ENCODE peak calls at places on chromosomes 7 and 10, in eight cellular contexts. One of them, this sample, is unnamed.

GRCh38 chr10:4263281-4263921 is 478.4 kb upstream of the KLF6 start:
- ATAC-seq in Right ventricle myocardium superior: no peak
- ATAC-seq in psoas muscle: no peak
- ATAC-seq in activated naive CD8-positive, alpha-beta T cell treated with anti-CD3 and anti-CD28 coated beads, Interleukin-2, amount 10 ng/mL, durations not matched to agents 7 days and 5 days: no peak
- ATAC-seq in GM12878: no peak
- ATAC-seq in activated T-cell treated with anti-CD3 and anti-CD28 coated beads, Interleukin-2, amount 50 U/mL, for 72 hours: no peak
- ATAC-seq in HepG2: no peak
- ATAC-seq in IMR-90: no peak
- ATAC-seq in this sample: no peak

GRCh38 chr10:71300555-71301370 is 18.3 kb upstream of the SLC29A3 start:
- ATAC-seq in psoas muscle: no peak
- ATAC-seq in Right ventricle myocardium superior: no peak
- ATAC-seq in IMR-90: no peak
- ATAC-seq in activated naive CD8-positive, alpha-beta T cell treated with anti-CD3 and anti-CD28 coated beads, Interleukin-2, amount 10 ng/mL, durations not matched to agents 7 days and 5 days: no peak
- ATAC-seq in HepG2: no peak
- ATAC-seq in GM12878: no peak
- ATAC-seq in activated T-cell treated with anti-CD3 and anti-CD28 coated beads, Interleukin-2, amount 50 U/mL, for 72 hours: no peak
- ATAC-seq in this sample: no peak

GRCh38 chr7:46660402-46660801 is 739.3 kb upstream of the IGFBP3 start:
- ATAC-seq in GM12878: peak
- ATAC-seq in activated naive CD8-positive, alpha-beta T cell treated with anti-CD3 and anti-CD28 coated beads, Interleukin-2, amount 10 ng/mL, durations not matched to agents 7 days and 5 days: no peak
- ATAC-seq in activated T-cell treated with anti-CD3 and anti-CD28 coated beads, Interleukin-2, amount 50 U/mL, for 72 hours: no peak
- ATAC-seq in HepG2: no peak
- ATAC-seq in Right ventricle myocardium superior: no peak
- ATAC-seq in IMR-90: no peak
- ATAC-seq in psoas muscle: no peak
- ATAC-seq in this sample: no peak

GRCh38 chr10:29119374-29119773 is 169.5 kb upstream of the LYZL1 start:
- ATAC-seq in psoas muscle: no peak
- ATAC-seq in activated naive CD8-positive, alpha-beta T cell treated with anti-CD3 and anti-CD28 coated beads, Interleukin-2, amount 10 ng/mL, durations not matched to agents 7 days and 5 days: no peak
- ATAC-seq in Right ventricle myocardium superior: peak
- ATAC-seq in activated T-cell treated with anti-CD3 and anti-CD28 coated beads, Interleukin-2, amount 50 U/mL, for 72 hours: no peak
- ATAC-seq in IMR-90: peak
- ATAC-seq in HepG2: peak
- ATAC-seq in GM12878: no peak
- ATAC-seq in this sample: no peak

GRCh38 chr7:75772081-75773077 is at the start of gene CCL26:
- ATAC-seq in IMR-90: peak
- ATAC-seq in activated T-cell treated with anti-CD3 and anti-CD28 coated beads, Interleukin-2, amount 50 U/mL, for 72 hours: no peak
- ATAC-seq in HepG2: peak
- ATAC-seq in psoas muscle: no peak
- ATAC-seq in activated naive CD8-positive, alpha-beta T cell treated with anti-CD3 and anti-CD28 coated beads, Interleukin-2, amount 10 ng/mL, durations not matched to agents 7 days and 5 days: no peak
- ATAC-seq in GM12878: no peak
- ATAC-seq in Right ventricle myocardium superior: peak
- ATAC-seq in this sample: no peak

GRCh38 chr10:54622017-54622416 is 179.0 kb downstream of the PCDH15 start:
- ATAC-seq in Right ventricle myocardium superior: no peak
- ATAC-seq in IMR-90: no peak
- ATAC-seq in HepG2: no peak
- ATAC-seq in activated naive CD8-positive, alpha-beta T cell treated with anti-CD3 and anti-CD28 coated beads, Interleukin-2, amount 10 ng/mL, durations not matched to agents 7 days and 5 days: no peak
- ATAC-seq in psoas muscle: no peak
- ATAC-seq in activated T-cell treated with anti-CD3 and anti-CD28 coated beads, Interleukin-2, amount 50 U/mL, for 72 hours: no peak
- ATAC-seq in GM12878: peak
- ATAC-seq in this sample: no peak

GRCh38 chr10:66277481-66277880 is 648.4 kb upstream of the LRRTM3 start:
- ATAC-seq in psoas muscle: no peak
- ATAC-seq in HepG2: peak
- ATAC-seq in GM12878: no peak
- ATAC-seq in activated T-cell treated with anti-CD3 and anti-CD28 coated beads, Interleukin-2, amount 50 U/mL, for 72 hours: no peak
- ATAC-seq in IMR-90: no peak
- ATAC-seq in Right ventricle myocardium superior: no peak
- ATAC-seq in activated naive CD8-positive, alpha-beta T cell treated with anti-CD3 and anti-CD28 coated beads, Interleukin-2, amount 10 ng/mL, durations not matched to agents 7 days and 5 days: no peak
- ATAC-seq in this sample: no peak

GRCh38 chr7:20783716-20784310 is 2.9 kb downstream of the SP8 start:
- ATAC-seq in IMR-90: peak
- ATAC-seq in Right ventricle myocardium superior: peak
- ATAC-seq in activated T-cell treated with anti-CD3 and anti-CD28 coated beads, Interleukin-2, amount 50 U/mL, for 72 hours: peak
- ATAC-seq in HepG2: no peak
- ATAC-seq in GM12878: peak
- ATAC-seq in psoas muscle: no peak
- ATAC-seq in activated naive CD8-positive, alpha-beta T cell treated with anti-CD3 and anti-CD28 coated beads, Interleukin-2, amount 10 ng/mL, durations not matched to agents 7 days and 5 days: no peak
- ATAC-seq in this sample: no peak

GRCh38 chr10:124598773-124599587 is 137.4 kb downstream of the LHPP start:
- ATAC-seq in HepG2: no peak
- ATAC-seq in activated naive CD8-positive, alpha-beta T cell treated with anti-CD3 and anti-CD28 coated beads, Interleukin-2, amount 10 ng/mL, durations not matched to agents 7 days and 5 days: no peak
- ATAC-seq in psoas muscle: no peak
- ATAC-seq in IMR-90: no peak
- ATAC-seq in GM12878: no peak
- ATAC-seq in Right ventricle myocardium superior: no peak
- ATAC-seq in activated T-cell treated with anti-CD3 and anti-CD28 coated beads, Interleukin-2, amount 50 U/mL, for 72 hours: no peak
- ATAC-seq in this sample: no peak

GRCh38 chr10:58647366-58647765 is 134.7 kb downstream of the BICC1 start:
- ATAC-seq in Right ventricle myocardium superior: no peak
- ATAC-seq in activated naive CD8-positive, alpha-beta T cell treated with anti-CD3 and anti-CD28 coated beads, Interleukin-2, amount 10 ng/mL, durations not matched to agents 7 days and 5 days: no peak
- ATAC-seq in activated T-cell treated with anti-CD3 and anti-CD28 coated beads, Interleukin-2, amount 50 U/mL, for 72 hours: no peak
- ATAC-seq in HepG2: no peak
- ATAC-seq in IMR-90: no peak
- ATAC-seq in GM12878: no peak
- ATAC-seq in psoas muscle: no peak
- ATAC-seq in this sample: no peak

GRCh38 chr10:33287112-33287511 is 47.4 kb downstream of the NRP1 start:
- ATAC-seq in activated naive CD8-positive, alpha-beta T cell treated with anti-CD3 and anti-CD28 coated beads, Interleukin-2, amount 10 ng/mL, durations not matched to agents 7 days and 5 days: no peak
- ATAC-seq in activated T-cell treated with anti-CD3 and anti-CD28 coated beads, Interleukin-2, amount 50 U/mL, for 72 hours: no peak
- ATAC-seq in psoas muscle: no peak
- ATAC-seq in HepG2: peak
- ATAC-seq in IMR-90: no peak
- ATAC-seq in GM12878: no peak
- ATAC-seq in Right ventricle myocardium superior: no peak
- ATAC-seq in this sample: no peak

GRCh38 chr7:21371371-21371770 is 56.5 kb upstream of the SP4 start:
- ATAC-seq in Right ventricle myocardium superior: no peak
- ATAC-seq in GM12878: peak
- ATAC-seq in psoas muscle: no peak
- ATAC-seq in HepG2: no peak
- ATAC-seq in activated T-cell treated with anti-CD3 and anti-CD28 coated beads, Interleukin-2, amount 50 U/mL, for 72 hours: no peak
- ATAC-seq in activated naive CD8-positive, alpha-beta T cell treated with anti-CD3 and anti-CD28 coated beads, Interleukin-2, amount 10 ng/mL, durations not matched to agents 7 days and 5 days: no peak
- ATAC-seq in IMR-90: no peak
- ATAC-seq in this sample: no peak

GRCh38 chr10:11192304-11193018 is 174.8 kb downstream of the CELF2 start:
- ATAC-seq in HepG2: no peak
- ATAC-seq in IMR-90: no peak
- ATAC-seq in Right ventricle myocardium superior: peak
- ATAC-seq in GM12878: no peak
- ATAC-seq in activated naive CD8-positive, alpha-beta T cell treated with anti-CD3 and anti-CD28 coated beads, Interleukin-2, amount 10 ng/mL, durations not matched to agents 7 days and 5 days: no peak
- ATAC-seq in psoas muscle: peak
- ATAC-seq in activated T-cell treated with anti-CD3 and anti-CD28 coated beads, Interleukin-2, amount 50 U/mL, for 72 hours: no peak
- ATAC-seq in this sample: no peak

GRCh38 chr10:83357627-83358026 is 781.7 kb upstream of the GHITM start:
- ATAC-seq in GM12878: no peak
- ATAC-seq in activated naive CD8-positive, alpha-beta T cell treated with anti-CD3 and anti-CD28 coated beads, Interleukin-2, amount 10 ng/mL, durations not matched to agents 7 days and 5 days: no peak
- ATAC-seq in activated T-cell treated with anti-CD3 and anti-CD28 coated beads, Interleukin-2, amount 50 U/mL, for 72 hours: no peak
- ATAC-seq in psoas muscle: no peak
- ATAC-seq in IMR-90: no peak
- ATAC-seq in HepG2: no peak
- ATAC-seq in Right ventricle myocardium superior: no peak
- ATAC-seq in this sample: no peak

GRCh38 chr10:125060851-125061556 is 99.4 kb downstream of the CTBP2 start:
- ATAC-seq in IMR-90: peak
- ATAC-seq in activated naive CD8-positive, alpha-beta T cell treated with anti-CD3 and anti-CD28 coated beads, Interleukin-2, amount 10 ng/mL, durations not matched to agents 7 days and 5 days: peak
- ATAC-seq in Right ventricle myocardium superior: peak
- ATAC-seq in psoas muscle: peak
- ATAC-seq in HepG2: peak
- ATAC-seq in activated T-cell treated with anti-CD3 and anti-CD28 coated beads, Interleukin-2, amount 50 U/mL, for 72 hours: no peak
- ATAC-seq in GM12878: peak
- ATAC-seq in this sample: no peak

GRCh38 chr7:155848691-155849690 is 36.7 kb upstream of the SHH start:
- ATAC-seq in activated naive CD8-positive, alpha-beta T cell treated with anti-CD3 and anti-CD28 coated beads, Interleukin-2, amount 10 ng/mL, durations not matched to agents 7 days and 5 days: no peak
- ATAC-seq in HepG2: no peak
- ATAC-seq in IMR-90: no peak
- ATAC-seq in psoas muscle: no peak
- ATAC-seq in activated T-cell treated with anti-CD3 and anti-CD28 coated beads, Interleukin-2, amount 50 U/mL, for 72 hours: no peak
- ATAC-seq in GM12878: no peak
- ATAC-seq in Right ventricle myocardium superior: no peak
- ATAC-seq in this sample: no peak

GRCh38 chr7:39733881-39734571 is 110.7 kb downstream of the RALA start:
- ATAC-seq in psoas muscle: peak
- ATAC-seq in GM12878: peak
- ATAC-seq in activated T-cell treated with anti-CD3 and anti-CD28 coated beads, Interleukin-2, amount 50 U/mL, for 72 hours: no peak
- ATAC-seq in Right ventricle myocardium superior: no peak
- ATAC-seq in activated naive CD8-positive, alpha-beta T cell treated with anti-CD3 and anti-CD28 coated beads, Interleukin-2, amount 10 ng/mL, durations not matched to agents 7 days and 5 days: no peak
- ATAC-seq in IMR-90: peak
- ATAC-seq in HepG2: peak
- ATAC-seq in this sample: no peak

GRCh38 chr10:6512182-6512581 is 67.9 kb downstream of the PRKCQ start:
- ATAC-seq in HepG2: no peak
- ATAC-seq in activated T-cell treated with anti-CD3 and anti-CD28 coated beads, Interleukin-2, amount 50 U/mL, for 72 hours: no peak
- ATAC-seq in GM12878: no peak
- ATAC-seq in Right ventricle myocardium superior: no peak
- ATAC-seq in activated naive CD8-positive, alpha-beta T cell treated with anti-CD3 and anti-CD28 coated beads, Interleukin-2, amount 10 ng/mL, durations not matched to agents 7 days and 5 days: no peak
- ATAC-seq in psoas muscle: no peak
- ATAC-seq in IMR-90: no peak
- ATAC-seq in this sample: no peak

GRCh38 chr10:91975438-91975837 is 51.9 kb downstream of the BTAF1 start:
- ATAC-seq in Right ventricle myocardium superior: no peak
- ATAC-seq in psoas muscle: no peak
- ATAC-seq in HepG2: no peak
- ATAC-seq in IMR-90: no peak
- ATAC-seq in GM12878: no peak
- ATAC-seq in activated naive CD8-positive, alpha-beta T cell treated with anti-CD3 and anti-CD28 coated beads, Interleukin-2, amount 10 ng/mL, durations not matched to agents 7 days and 5 days: no peak
- ATAC-seq in activated T-cell treated with anti-CD3 and anti-CD28 coated beads, Interleukin-2, amount 50 U/mL, for 72 hours: peak
- ATAC-seq in this sample: no peak

GRCh38 chr10:102633848-102634247 is 10.4 kb upstream of the TRIM8 start:
- ATAC-seq in activated naive CD8-positive, alpha-beta T cell treated with anti-CD3 and anti-CD28 coated beads, Interleukin-2, amount 10 ng/mL, durations not matched to agents 7 days and 5 days: no peak
- ATAC-seq in IMR-90: no peak
- ATAC-seq in activated T-cell treated with anti-CD3 and anti-CD28 coated beads, Interleukin-2, amount 50 U/mL, for 72 hours: no peak
- ATAC-seq in Right ventricle myocardium superior: no peak
- ATAC-seq in GM12878: no peak
- ATAC-seq in psoas muscle: no peak
- ATAC-seq in HepG2: no peak
- ATAC-seq in this sample: no peak

GRCh38 chr10:14681305-14681704 is 93.4 kb downstream of the FAM107B start:
- ATAC-seq in IMR-90: peak
- ATAC-seq in HepG2: no peak
- ATAC-seq in GM12878: no peak
- ATAC-seq in Right ventricle myocardium superior: no peak
- ATAC-seq in activated T-cell treated with anti-CD3 and anti-CD28 coated beads, Interleukin-2, amount 50 U/mL, for 72 hours: no peak
- ATAC-seq in psoas muscle: no peak
- ATAC-seq in activated naive CD8-positive, alpha-beta T cell treated with anti-CD3 and anti-CD28 coated beads, Interleukin-2, amount 10 ng/mL, durations not matched to agents 7 days and 5 days: no peak
- ATAC-seq in this sample: no peak

GRCh38 chr7:47375121-47375551 is 206.8 kb downstream of the TNS3 start:
- ATAC-seq in GM12878: no peak
- ATAC-seq in IMR-90: peak
- ATAC-seq in psoas muscle: no peak
- ATAC-seq in activated T-cell treated with anti-CD3 and anti-CD28 coated beads, Interleukin-2, amount 50 U/mL, for 72 hours: no peak
- ATAC-seq in Right ventricle myocardium superior: no peak
- ATAC-seq in HepG2: no peak
- ATAC-seq in activated naive CD8-positive, alpha-beta T cell treated with anti-CD3 and anti-CD28 coated beads, Interleukin-2, amount 10 ng/mL, durations not matched to agents 7 days and 5 days: no peak
- ATAC-seq in this sample: no peak

GRCh38 chr7:82317257-82317721 is 126.3 kb downstream of the CACNA2D1 start:
- ATAC-seq in HepG2: no peak
- ATAC-seq in activated naive CD8-positive, alpha-beta T cell treated with anti-CD3 and anti-CD28 coated beads, Interleukin-2, amount 10 ng/mL, durations not matched to agents 7 days and 5 days: no peak
- ATAC-seq in Right ventricle myocardium superior: peak
- ATAC-seq in psoas muscle: peak
- ATAC-seq in activated T-cell treated with anti-CD3 and anti-CD28 coated beads, Interleukin-2, amount 50 U/mL, for 72 hours: no peak
- ATAC-seq in IMR-90: no peak
- ATAC-seq in GM12878: no peak
- ATAC-seq in this sample: no peak

GRCh38 chr10:117250409-117250808 is 9.5 kb downstream of the SLC18A2 start:
- ATAC-seq in psoas muscle: no peak
- ATAC-seq in IMR-90: no peak
- ATAC-seq in GM12878: no peak
- ATAC-seq in HepG2: no peak
- ATAC-seq in Right ventricle myocardium superior: no peak
- ATAC-seq in activated T-cell treated with anti-CD3 and anti-CD28 coated beads, Interleukin-2, amount 50 U/mL, for 72 hours: no peak
- ATAC-seq in activated naive CD8-positive, alpha-beta T cell treated with anti-CD3 and anti-CD28 coated beads, Interleukin-2, amount 10 ng/mL, durations not matched to agents 7 days and 5 days: no peak
- ATAC-seq in this sample: no peak

GRCh38 chr7:70542750-70543376 is 589.1 kb upstream of the GALNT17 start:
- ATAC-seq in psoas muscle: peak
- ATAC-seq in activated naive CD8-positive, alpha-beta T cell treated with anti-CD3 and anti-CD28 coated beads, Interleukin-2, amount 10 ng/mL, durations not matched to agents 7 days and 5 days: no peak
- ATAC-seq in Right ventricle myocardium superior: peak
- ATAC-seq in activated T-cell treated with anti-CD3 and anti-CD28 coated beads, Interleukin-2, amount 50 U/mL, for 72 hours: no peak
- ATAC-seq in HepG2: no peak
- ATAC-seq in GM12878: no peak
- ATAC-seq in IMR-90: no peak
- ATAC-seq in this sample: no peak

GRCh38 chr10:125296598-125296997 is 136.2 kb upstream of the CTBP2 start:
- ATAC-seq in IMR-90: no peak
- ATAC-seq in GM12878: no peak
- ATAC-seq in activated naive CD8-positive, alpha-beta T cell treated with anti-CD3 and anti-CD28 coated beads, Interleukin-2, amount 10 ng/mL, durations not matched to agents 7 days and 5 days: no peak
- ATAC-seq in psoas muscle: no peak
- ATAC-seq in activated T-cell treated with anti-CD3 and anti-CD28 coated beads, Interleukin-2, amount 50 U/mL, for 72 hours: no peak
- ATAC-seq in Right ventricle myocardium superior: no peak
- ATAC-seq in HepG2: no peak
- ATAC-seq in this sample: no peak

GRCh38 chr10:71975891-71976725 is 11.9 kb downstream of the CHST3 start:
- ATAC-seq in Right ventricle myocardium superior: peak
- ATAC-seq in GM12878: no peak
- ATAC-seq in activated naive CD8-positive, alpha-beta T cell treated with anti-CD3 and anti-CD28 coated beads, Interleukin-2, amount 10 ng/mL, durations not matched to agents 7 days and 5 days: no peak
- ATAC-seq in psoas muscle: peak
- ATAC-seq in HepG2: peak
- ATAC-seq in activated T-cell treated with anti-CD3 and anti-CD28 coated beads, Interleukin-2, amount 50 U/mL, for 72 hours: no peak
- ATAC-seq in IMR-90: peak
- ATAC-seq in this sample: no peak

GRCh38 chr7:45157653-45158401 is at the start of gene RAMP3:
- ATAC-seq in activated T-cell treated with anti-CD3 and anti-CD28 coated beads, Interleukin-2, amount 50 U/mL, for 72 hours: no peak
- ATAC-seq in HepG2: no peak
- ATAC-seq in IMR-90: no peak
- ATAC-seq in psoas muscle: no peak
- ATAC-seq in Right ventricle myocardium superior: peak
- ATAC-seq in GM12878: no peak
- ATAC-seq in activated naive CD8-positive, alpha-beta T cell treated with anti-CD3 and anti-CD28 coated beads, Interleukin-2, amount 10 ng/mL, durations not matched to agents 7 days and 5 days: no peak
- ATAC-seq in this sample: peak

GRCh38 chr10:52451817-52452216 is 137.7 kb downstream of the DKK1 start:
- ATAC-seq in activated naive CD8-positive, alpha-beta T cell treated with anti-CD3 and anti-CD28 coated beads, Interleukin-2, amount 10 ng/mL, durations not matched to agents 7 days and 5 days: no peak
- ATAC-seq in Right ventricle myocardium superior: no peak
- ATAC-seq in activated T-cell treated with anti-CD3 and anti-CD28 coated beads, Interleukin-2, amount 50 U/mL, for 72 hours: no peak
- ATAC-seq in IMR-90: peak
- ATAC-seq in psoas muscle: no peak
- ATAC-seq in GM12878: no peak
- ATAC-seq in HepG2: no peak
- ATAC-seq in this sample: no peak

GRCh38 chr10:6228010-6228511 is 25.3 kb downstream of the PFKFB3 start:
- ATAC-seq in HepG2: no peak
- ATAC-seq in activated naive CD8-positive, alpha-beta T cell treated with anti-CD3 and anti-CD28 coated beads, Interleukin-2, amount 10 ng/mL, durations not matched to agents 7 days and 5 days: no peak
- ATAC-seq in activated T-cell treated with anti-CD3 and anti-CD28 coated beads, Interleukin-2, amount 50 U/mL, for 72 hours: no peak
- ATAC-seq in Right ventricle myocardium superior: peak
- ATAC-seq in IMR-90: peak
- ATAC-seq in psoas muscle: peak
- ATAC-seq in GM12878: no peak
- ATAC-seq in this sample: no peak

GRCh38 chr10:71337219-71337625 is 18.2 kb downstream of the SLC29A3 start:
- ATAC-seq in IMR-90: no peak
- ATAC-seq in activated naive CD8-positive, alpha-beta T cell treated with anti-CD3 and anti-CD28 coated beads, Interleukin-2, amount 10 ng/mL, durations not matched to agents 7 days and 5 days: no peak
- ATAC-seq in activated T-cell treated with anti-CD3 and anti-CD28 coated beads, Interleukin-2, amount 50 U/mL, for 72 hours: no peak
- ATAC-seq in Right ventricle myocardium superior: no peak
- ATAC-seq in psoas muscle: no peak
- ATAC-seq in GM12878: no peak
- ATAC-seq in HepG2: no peak
- ATAC-seq in this sample: no peak

GRCh38 chr10:33106767-33107166 is 148.7 kb upstream of the ITGB1 start:
- ATAC-seq in IMR-90: no peak
- ATAC-seq in Right ventricle myocardium superior: no peak
- ATAC-seq in GM12878: peak
- ATAC-seq in psoas muscle: no peak
- ATAC-seq in activated T-cell treated with anti-CD3 and anti-CD28 coated beads, Interleukin-2, amount 50 U/mL, for 72 hours: no peak
- ATAC-seq in HepG2: peak
- ATAC-seq in activated naive CD8-positive, alpha-beta T cell treated with anti-CD3 and anti-CD28 coated beads, Interleukin-2, amount 10 ng/mL, durations not matched to agents 7 days and 5 days: no peak
- ATAC-seq in this sample: no peak

GRCh38 chr10:64430690-64431323 is 909.6 kb downstream of the REEP3 start:
- ATAC-seq in psoas muscle: no peak
- ATAC-seq in GM12878: peak
- ATAC-seq in HepG2: peak
- ATAC-seq in activated T-cell treated with anti-CD3 and anti-CD28 coated beads, Interleukin-2, amount 50 U/mL, for 72 hours: no peak
- ATAC-seq in Right ventricle myocardium superior: no peak
- ATAC-seq in IMR-90: peak
- ATAC-seq in activated naive CD8-positive, alpha-beta T cell treated with anti-CD3 and anti-CD28 coated beads, Interleukin-2, amount 10 ng/mL, durations not matched to agents 7 days and 5 days: no peak
- ATAC-seq in this sample: no peak

GRCh38 chr10:105857284-105858264 is 1216.5 kb downstream of the SORCS3 start:
- ATAC-seq in HepG2: no peak
- ATAC-seq in IMR-90: no peak
- ATAC-seq in activated naive CD8-positive, alpha-beta T cell treated with anti-CD3 and anti-CD28 coated beads, Interleukin-2, amount 10 ng/mL, durations not matched to agents 7 days and 5 days: no peak
- ATAC-seq in GM12878: no peak
- ATAC-seq in psoas muscle: no peak
- ATAC-seq in Right ventricle myocardium superior: no peak
- ATAC-seq in activated T-cell treated with anti-CD3 and anti-CD28 coated beads, Interleukin-2, amount 50 U/mL, for 72 hours: no peak
- ATAC-seq in this sample: no peak

This sample was measured in stimulated activated memory B cell treated with anti-CD40 and anti-IgM and Interleukin-4, amounts not matched to agents 10 μg/mL and 1 μg/mL and 100 μg/mL, for 72 hours.